ENCODE peak calls at places on chromosomes 11 and 22, in eight cellular contexts. I, V, O, F, J, H, R and A are unnamed samples.

GRCh38 chr11:115042002-115042401 is 363.7 kb downstream of the NXPE2 start:
- DNase-seq in I (peak), V (peak), O (no peak), F (no peak), J (no peak), H (no peak), R (no peak), A (no peak)

GRCh38 chr11:77598195-77598594 is 8.4 kb downstream of the AQP11 start:
- DNase-seq in I (no peak), V (no peak), O (no peak), F (no peak), J (no peak), H (no peak), R (no peak), A (peak)

GRCh38 chr22:43263645-43264514 is 76.9 kb upstream of the TTLL12 start:
- DNase-seq in I (peak), V (no peak), O (peak), F (peak), J (peak), H (peak), R (peak), A (no peak)

GRCh38 chr11:9533736-9534473 is 39.6 kb upstream of the WEE1 start:
- DNase-seq in I (no peak), V (no peak), O (no peak), F (no peak), J (no peak), H (no peak), R (no peak), A (no peak)

GRCh38 chr11:131038597-131038996 is 122.3 kb upstream of the SNX19 start:
- DNase-seq in I (no peak), V (peak), O (no peak), F (peak), J (no peak), H (no peak), R (peak), A (peak)

GRCh38 chr11:128603752-128604472 is 16.6 kb upstream of the ETS1 start:
- DNase-seq in I (no peak), V (no peak), O (no peak), F (no peak), J (no peak), H (no peak), R (no peak), A (no peak)

GRCh38 chr22:50247748-50248147 is 2.9 kb upstream of the TUBGCP6 start:
- DNase-seq in I (peak), V (no peak), O (peak), F (peak), J (peak), H (no peak), R (peak), A (peak)

GRCh38 chr11:74980627-74981026 is 8.1 kb upstream of the NEU3 start:
- DNase-seq in I (no peak), V (no peak), O (no peak), F (no peak), J (no peak), H (no peak), R (no peak), A (no peak)

GRCh38 chr11:7613394-7613720 is 59.9 kb downstream of the CYB5R2 start:
- DNase-seq in I (no peak), V (no peak), O (no peak), F (no peak), J (no peak), H (no peak), R (no peak), A (no peak)

GRCh38 chr22:37195921-37196320 is 7.9 kb upstream of the C1QTNF6 start:
- DNase-seq in I (peak), V (no peak), O (no peak), F (no peak), J (no peak), H (no peak), R (no peak), A (peak)

GRCh38 chr22:36659762-36660509 is 43.6 kb downstream of the CACNG2 start:
- DNase-seq in I (peak), V (peak), O (peak), F (peak), J (peak), H (no peak), R (peak), A (peak)

GRCh38 chr22:44707752-44708151 is 5.7 kb downstream of the PRR5 start:
- DNase-seq in I (no peak), V (no peak), O (no peak), F (no peak), J (no peak), H (no peak), R (no peak), A (peak)

GRCh38 chr11:76656087-76656531 is 14.4 kb downstream of the LRRC32 start:
- DNase-seq in I (peak), V (no peak), O (no peak), F (no peak), J (no peak), H (no peak), R (no peak), A (no peak)

GRCh38 chr11:62370743-62371440 is 33.6 kb downstream of the ASRGL1 start:
- DNase-seq in I (no peak), V (no peak), O (peak), F (no peak), J (peak), H (no peak), R (no peak), A (no peak)

GRCh38 chr11:130796828-130797227 is 119.5 kb downstream of the SNX19 start:
- DNase-seq in I (no peak), V (no peak), O (no peak), F (no peak), J (no peak), H (no peak), R (no peak), A (no peak)

GRCh38 chr11:100923555-100923954 is 206.1 kb downstream of the PGR start:
- DNase-seq in I (no peak), V (no peak), O (no peak), F (peak), J (no peak), H (no peak), R (no peak), A (peak)

GRCh38 chr22:50600541-50600940 is at the start of gene MAPK8IP2:
- DNase-seq in I (peak), V (peak), O (no peak), F (no peak), J (peak), H (no peak), R (peak), A (peak)

GRCh38 chr11:64340671-64341335 is 799 bp downstream of the CCDC88B start:
- DNase-seq in I (peak), V (peak), O (peak), F (no peak), J (peak), H (peak), R (no peak), A (no peak)

GRCh38 chr22:31492151-31492550 is 2.5 kb upstream of the EIF4ENIF1 start:
- DNase-seq in I (no peak), V (no peak), O (no peak), F (no peak), J (no peak), H (no peak), R (no peak), A (no peak)

GRCh38 chr22:19766506-19767426 is 6.2 kb downstream of the TBX1 start:
- DNase-seq in I (peak), V (peak), O (peak), F (peak), J (peak), H (no peak), R (no peak), A (no peak)